ENCODE peak calls at places on chromosomes 2 and 18, in four cellular contexts. K, W, L and B are unnamed samples.

GRCh38 chr18:45538444-45538843 is 76.8 kb upstream of the SLC14A2 start:
- DNase-seq in L (no peak), W (no peak), K (no peak), B (no peak)

GRCh38 chr2:187580462-187581124 is 26.4 kb upstream of the TFPI start:
- DNase-seq in L (peak; percentile 7), W (no peak), K (no peak), B (no peak)

GRCh38 chr2:33420726-33421125 is 55.7 kb upstream of the RASGRP3 start:
- DNase-seq in L (no peak), K (no peak), W (no peak), B (no peak)

GRCh38 chr2:227267406-227268115 is 57.5 kb upstream of the MFF start:
- DNase-seq in W (no peak), K (no peak), L (peak; percentile 13), B (no peak)

GRCh38 chr2:74515271-74516069 is 1.2 kb downstream of the TLX2 start:
- DNase-seq in L (no peak), W (peak; percentile 78), K (no peak), B (no peak)

GRCh38 chr2:60794271-60794863 is 38.3 kb downstream of the PAPOLG start:
- DNase-seq in W (no peak), K (no peak), L (peak; percentile 50), B (no peak)

GRCh38 chr18:6683112-6683876 is 46.2 kb upstream of the ARHGAP28 start:
- DNase-seq in K (no peak), W (peak; percentile 77), L (no peak), B (peak; percentile 82)

GRCh38 chr2:219274392-219274921 is 4.7 kb upstream of the DNAJB2 start:
- DNase-seq in K (no peak), L (peak; percentile 90), W (peak; percentile 70), B (no peak)

GRCh38 chr2:240557101-240557751 is 562 bp downstream of the ANKMY1 start:
- DNase-seq in W (peak; percentile 44), K (no peak), L (no peak), B (peak; percentile 56)

GRCh38 chr18:2657043-2657512 is 1.6 kb downstream of the SMCHD1 start:
- DNase-seq in L (no peak), K (no peak), W (no peak), B (no peak)

GRCh38 chr2:124810132-124810531 is 785.0 kb downstream of the CNTNAP5 start:
- DNase-seq in W (peak; percentile 59), K (peak; percentile 39), L (no peak), B (no peak)

GRCh38 chr2:60861736-60862135 is 19.6 kb upstream of the REL start:
- DNase-seq in K (no peak), L (no peak), W (no peak), B (no peak)

GRCh38 chr2:9003616-9004337 is at the start of gene MBOAT2:
- DNase-seq in W (peak; percentile 93), K (peak; percentile 54), L (peak; percentile 96), B (peak; percentile 96)

GRCh38 chr2:154457291-154457690 is 241.2 kb upstream of the KCNJ3 start:
- DNase-seq in W (no peak), L (no peak), K (no peak), B (no peak)

GRCh38 chr18:28574175-28574574 is 397.2 kb upstream of the CDH2 start:
- DNase-seq in W (no peak), K (no peak), L (no peak), B (no peak)

GRCh38 chr2:43227830-43228280 is 1.4 kb upstream of the ZFP36L2 start:
- DNase-seq in K (no peak), W (no peak), L (peak; percentile 89), B (no peak)

GRCh38 chr2:60710707-60711106 is 45.4 kb upstream of the PAPOLG start:
- DNase-seq in K (no peak), W (no peak), L (no peak), B (no peak)

GRCh38 chr2:133667085-133667484 is 98.8 kb upstream of the NCKAP5 start:
- DNase-seq in W (no peak), K (no peak), L (no peak), B (no peak)

GRCh38 chr2:150109028-150109427 is 378.4 kb downstream of the RND3 start:
- DNase-seq in L (no peak), W (no peak), K (no peak), B (no peak)

GRCh38 chr2:7272180-7272579 is 355.0 kb downstream of the RNF144A start:
- DNase-seq in L (no peak), W (no peak), K (no peak), B (no peak)

GRCh38 chr2:42951263-42951938 is 159.0 kb upstream of the HAAO start:
- DNase-seq in K (no peak), W (no peak), L (no peak), B (peak; percentile 61)

GRCh38 chr2:237581751-237582746 is 8.5 kb downstream of the RAB17 start:
- DNase-seq in W (no peak), K (no peak), L (no peak), B (peak; percentile 76)

GRCh38 chr2:236675051-236675450 is 105.4 kb downstream of the ACKR3 start:
- DNase-seq in W (no peak), K (no peak), L (no peak), B (no peak)

GRCh38 chr2:205580591-205580990 is 101.7 kb upstream of the NRP2 start:
- DNase-seq in K (no peak), W (no peak), L (no peak), B (no peak)

GRCh38 chr18:11310476-11311086 is 161.2 kb upstream of the PIEZO2 start:
- DNase-seq in W (peak; percentile 71), K (peak; percentile 55), L (peak; percentile 13), B (peak; percentile 22)

GRCh38 chr2:147844691-147845607 is at the start of gene ACVR2A:
- DNase-seq in K (no peak), W (peak; percentile 39), L (peak; percentile 42), B (peak; percentile 23)

GRCh38 chr2:30336978-30337841 is 105.9 kb downstream of the LBH start:
- DNase-seq in K (no peak), L (no peak), W (no peak), B (no peak)

GRCh38 chr2:66441651-66442365 is 6.9 kb downstream of the MEIS1 start:
- DNase-seq in W (no peak), K (no peak), L (no peak), B (no peak)

GRCh38 chr2:9163306-9164111 is 43.1 kb upstream of the ASAP2 start:
- DNase-seq in K (no peak), W (no peak), L (no peak), B (no peak)

GRCh38 chr2:156340377-156340776 is 7.9 kb upstream of the NR4A2 start:
- DNase-seq in K (no peak), W (no peak), L (no peak), B (no peak)

GRCh38 chr2:108938069-108938710 is 50.8 kb downstream of the EDAR start:
- DNase-seq in W (no peak), K (no peak), L (no peak), B (no peak)

DNA sequence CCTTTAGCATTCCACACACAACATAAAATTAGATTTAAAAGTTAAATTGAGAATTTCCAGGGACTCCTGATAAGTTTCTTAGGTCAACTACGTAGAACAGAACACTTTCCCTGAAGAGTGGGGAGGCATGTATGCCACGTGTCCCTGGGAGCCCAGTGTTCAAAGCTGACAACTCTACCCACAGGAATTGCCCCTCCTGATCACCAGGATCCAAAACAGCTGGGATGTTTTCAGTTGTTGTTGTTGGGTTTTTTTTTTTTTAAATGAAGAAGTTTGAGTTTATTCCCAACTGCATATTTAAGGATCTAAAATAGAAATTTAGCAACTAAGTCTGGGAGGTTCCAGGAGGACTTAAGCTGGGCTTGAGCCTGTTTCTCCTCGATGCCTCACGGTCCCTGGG is 100.5 kb downstream of the TPGS2 start:
- DNase-seq in K (no peak), W (no peak), L (no peak), B (no peak)
- H3K27ac ChIP-seq in K (no peak overlapping the region), W (no peak overlapping the region), L (no peak overlapping the region), B (no peak overlapping the region)

GRCh38 chr2:27958711-27959378 is 68.3 kb downstream of the BABAM2 start:
- DNase-seq in L (no peak), W (no peak), K (no peak), B (no peak)
- H3K27ac ChIP-seq in L (peak overlapping the region; percentile 93), W (no peak overlapping the region), K (no peak overlapping the region), B (no peak overlapping the region)

GRCh38 chr2:216717907-216718615 is 22.7 kb upstream of the IGFBP5 start:
- DNase-seq in L (no peak), W (no peak), K (no peak), B (no peak)
- H3K27ac ChIP-seq in L (no peak overlapping the region), W (no peak overlapping the region), K (no peak overlapping the region), B (no peak overlapping the region)

GRCh38 chr2:136206613-136207012 is 88.7 kb upstream of the CXCR4 start:
- DNase-seq in L (no peak), K (no peak), W (no peak), B (no peak)
- H3K27ac ChIP-seq in L (no peak overlapping the region), K (no peak overlapping the region), W (no peak overlapping the region), B (no peak overlapping the region)

DNA sequence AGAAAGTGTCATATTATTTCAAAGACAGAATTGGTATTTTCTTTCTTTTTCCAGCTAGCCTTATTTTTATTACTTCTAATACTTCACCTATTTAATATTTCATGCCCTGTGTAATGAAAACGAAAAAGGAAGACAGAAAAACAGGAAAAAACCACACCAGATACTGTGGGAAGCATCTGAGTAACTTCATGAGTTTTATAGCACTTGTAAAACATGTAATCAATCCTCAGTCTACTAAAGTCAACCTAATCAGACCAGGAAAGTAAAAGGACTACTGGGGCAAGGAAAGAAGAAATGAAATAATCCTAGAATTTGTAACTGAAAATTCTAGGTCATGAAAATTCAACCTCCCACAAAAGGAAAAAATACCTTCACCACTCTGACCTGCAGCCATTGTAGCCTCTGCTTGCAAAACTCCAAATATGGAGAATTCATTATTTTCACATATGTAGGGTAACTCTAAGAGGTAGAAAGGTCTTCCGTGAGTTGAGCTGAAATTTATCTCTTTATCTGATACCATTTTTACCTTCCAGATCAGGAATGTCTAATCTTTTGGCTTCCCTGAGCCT is 34.7 kb upstream of the STRN start:
- DNase-seq in K (no peak), W (no peak), L (no peak), B (no peak)
- H3K27ac ChIP-seq in K (no peak overlapping the region), W (no peak overlapping the region), L (peak overlapping the region; percentile 26), B (no peak overlapping the region)

DNA sequence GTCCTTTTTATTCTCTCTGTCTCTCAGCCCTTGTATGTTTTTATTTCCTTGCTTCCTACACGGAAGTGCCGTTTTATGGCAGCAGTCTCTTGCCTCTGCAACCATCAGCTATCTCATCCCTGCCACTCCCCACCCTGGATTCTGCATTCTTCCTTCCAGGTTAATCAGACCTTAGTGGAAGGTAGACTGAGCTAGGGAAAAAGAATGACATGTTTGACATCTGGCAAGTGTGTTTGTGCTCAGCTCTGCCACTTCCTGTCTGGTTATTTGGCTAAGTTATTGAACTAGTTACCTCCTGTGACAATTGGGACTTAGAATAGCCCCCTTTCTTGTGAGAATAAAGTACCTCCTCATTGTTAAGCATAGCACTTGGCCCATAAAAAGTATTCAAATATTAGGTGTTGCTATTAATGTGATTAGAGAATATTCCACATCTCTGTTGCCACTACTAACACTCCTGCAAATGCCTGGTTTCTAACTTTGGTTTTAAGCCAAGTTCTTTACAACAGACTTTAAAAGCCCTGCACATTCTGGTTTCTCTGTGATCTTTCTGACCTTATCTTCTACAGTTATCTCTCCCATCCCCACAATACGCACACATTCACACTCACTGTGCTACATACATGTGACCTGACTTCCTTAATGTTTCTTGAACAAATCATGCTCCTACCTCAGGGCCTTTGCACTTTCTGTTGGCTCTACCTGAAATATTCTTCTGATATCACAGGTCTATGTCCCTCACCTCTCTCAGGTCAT is 10.8 kb upstream of the MAPRE2 start:
- DNase-seq in W (no peak), K (no peak), L (no peak), B (no peak)
- H3K27ac ChIP-seq in W (no peak overlapping the region), K (no peak overlapping the region), L (no peak overlapping the region), B (peak overlapping the region; percentile 48)